ENCODE peak calls at places on chromosomes 5 and 9, in six cellular contexts. R is CD8-positive, alpha-beta T cell; M is left lung; X is B cell; N is GM12864; W is progenitor cell of endocrine pancreas. I is an unnamed sample.

GRCh38 chr5:160259341-160259740 is 30.0 kb downstream of the FABP6 start:
- DNase-seq in R (no peak), M (no peak), X (no peak), N (no peak), W (no peak), I (no peak)

GRCh38 chr9:99259231-99259918 is 37.3 kb downstream of the SEC61B start:
- DNase-seq in R (peak; percentile 55), M (peak; percentile 90), X (peak; percentile 41), N (no peak), W (no peak), I (peak; percentile 32)

GRCh38 chr9:462611-463010 is 247.9 kb downstream of the DOCK8 start:
- DNase-seq in R (no peak), M (no peak), X (no peak), N (no peak), W (no peak), I (no peak)

GRCh38 chr9:6644346-6645152 is 980 bp downstream of the GLDC start:
- DNase-seq in R (no peak), M (no peak), X (peak; percentile 51), N (no peak), W (no peak), I (peak; percentile 47)

GRCh38 chr9:87766697-87767096 is 40.8 kb downstream of the CTSL start:
- DNase-seq in R (no peak), M (no peak), X (no peak), N (no peak), W (no peak), I (no peak)

GRCh38 chr9:133880851-133881634 is 111.1 kb downstream of the VAV2 start:
- DNase-seq in R (no peak), M (no peak), X (no peak), N (no peak), W (no peak), I (no peak)

GRCh38 chr5:148966348-148966747 is 96.5 kb downstream of the SH3TC2 start:
- DNase-seq in R (no peak), M (peak; percentile 82), X (no peak), N (no peak), W (no peak), I (no peak)

GRCh38 chr9:124855944-124856773 is 2.9 kb downstream of the WDR38 start:
- DNase-seq in R (no peak), M (no peak), X (no peak), N (no peak), W (no peak), I (no peak)

GRCh38 chr5:91486638-91487037 is 103.5 kb upstream of the ARRDC3 start:
- DNase-seq in R (no peak), M (no peak), X (no peak), N (no peak), W (no peak), I (no peak)

GRCh38 chr9:126398403-126399058 is 71.9 kb downstream of the MVB12B start:
- DNase-seq in R (peak; percentile 59), M (peak; percentile 98), X (peak; percentile 85), N (no peak), W (peak; percentile 82), I (peak; percentile 83)

GRCh38 chr9:15249042-15249818 is 57.8 kb downstream of the TTC39B start:
- DNase-seq in R (no peak), M (no peak), X (no peak), N (no peak), W (no peak), I (no peak)

GRCh38 chr5:66306844-66307315 is 162.8 kb downstream of the SREK1 start:
- DNase-seq in R (no peak), M (no peak), X (no peak), N (no peak), W (no peak), I (no peak)

GRCh38 chr9:80664327-80665210 is 1024.8 kb downstream of the TLE1 start:
- DNase-seq in R (no peak), M (no peak), X (no peak), N (no peak), W (no peak), I (no peak)
- TF ChIP-seq CTCF in R (no peak), M (no peak), X (no peak), N (no peak), W (no peak), I (no peak)

DNA sequence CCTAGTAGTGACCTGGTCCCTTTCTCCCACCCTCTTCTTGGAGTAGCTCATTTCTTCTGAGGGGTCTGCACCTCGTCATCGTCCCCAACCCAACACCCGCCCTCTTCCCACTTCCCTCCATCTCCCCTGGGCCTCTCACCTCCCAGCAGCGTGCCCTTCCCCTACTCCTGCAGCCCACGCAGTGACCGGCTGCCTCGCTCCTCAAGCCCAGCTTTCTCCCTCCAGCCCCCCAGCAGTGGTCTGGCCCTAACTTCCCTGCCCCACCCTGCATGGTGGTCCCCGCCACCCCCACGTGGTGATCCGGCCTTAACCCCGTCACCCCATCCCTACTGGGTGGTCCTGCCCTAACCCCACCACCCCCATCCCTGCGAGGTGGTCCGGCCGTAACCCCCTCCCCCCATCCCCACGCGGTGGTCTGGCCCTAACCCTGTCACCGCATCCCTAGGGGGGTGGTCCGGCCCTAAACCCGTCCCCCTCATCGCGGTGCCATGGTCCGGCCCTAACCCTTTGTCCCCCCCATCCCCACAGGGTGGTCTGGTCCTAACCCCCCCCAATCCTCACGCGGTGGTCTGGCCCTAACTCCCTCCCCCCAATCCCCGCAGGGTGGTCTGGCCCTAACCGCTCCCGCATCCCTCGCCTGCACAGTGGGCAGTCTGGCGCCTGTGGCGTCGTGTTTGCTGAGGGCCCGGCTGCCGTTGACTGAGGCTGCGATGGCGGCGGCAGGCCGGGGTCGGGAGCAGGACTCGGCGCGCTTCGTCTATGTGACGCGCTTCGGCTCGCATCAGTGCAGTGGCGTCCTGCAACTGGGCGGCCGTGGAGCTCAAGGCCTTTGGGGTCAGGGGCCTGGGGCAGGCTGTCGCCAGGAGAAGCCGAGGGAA is at the start of gene C5orf47:
- DNase-seq in R (no peak), M (no peak), X (no peak), N (no peak), W (no peak), I (no peak)
- TF ChIP-seq CTCF in R (no peak), M (no peak), X (no peak), N (no peak), W (no peak), I (no peak)

GRCh38 chr5:145967296-145967695 is 30.9 kb downstream of the SH3RF2 start:
- DNase-seq in R (no peak), M (no peak), X (no peak), N (no peak), W (no peak), I (no peak)

GRCh38 chr5:145969714-145970092 is 33.3 kb downstream of the SH3RF2 start:
- DNase-seq in R (no peak), M (no peak), X (no peak), N (no peak), W (no peak), I (no peak)

GRCh38 chr5:145971701-145972100 is 35.3 kb downstream of the SH3RF2 start:
- DNase-seq in R (no peak), M (no peak), X (no peak), N (no peak), W (no peak), I (no peak)

GRCh38 chr5:145968970-145969713 is 32.8 kb downstream of the SH3RF2 start:
- DNase-seq in R (no peak), M (no peak), X (no peak), N (no peak), W (no peak), I (no peak)

GRCh38 chr5:145971108-145971507 is 34.7 kb downstream of the SH3RF2 start:
- DNase-seq in R (no peak), M (no peak), X (no peak), N (no peak), W (no peak), I (no peak)
- TF ChIP-seq CTCF in R (no peak), M (no peak), X (no peak), N (no peak), W (no peak), I (no peak)

GRCh38 chr9:136910901-136911245 is 24.6 kb downstream of the TRAF2 start:
- DNase-seq in R (no peak), M (no peak), X (no peak), N (no peak), W (no peak), I (no peak)
- TF ChIP-seq CTCF in R (no peak), M (no peak), X (no peak), N (peak; percentile 20), W (no peak), I (no peak)

GRCh38 chr5:82834151-82834550 is 243.0 kb downstream of the TMEM167A start:
- DNase-seq in R (no peak), M (no peak), X (no peak), N (no peak), W (no peak), I (no peak)
- TF ChIP-seq CTCF in R (no peak), M (no peak), X (no peak), N (no peak), W (no peak), I (no peak)

GRCh38 chr5:44536650-44537260 is 147.5 kb upstream of the FGF10 start:
- DNase-seq in R (no peak), M (no peak), X (no peak), N (no peak), W (peak; percentile 13), I (peak; percentile 22)
- TF ChIP-seq CTCF in R (no peak), M (peak; percentile 62), X (peak; percentile 58), N (peak; percentile 52), W (peak; percentile 77), I (peak; percentile 63)

I was measured in GM10248.